ENCODE peak calls at places on chromosomes 3 and 15, in eight cellular contexts. N is foreskin fibroblast; O is psoas muscle; T is heart left ventricle; V is CD8-positive, alpha-beta T cell; W is HFF-Myc; H is heart right ventricle; R is GM06990. E is an unnamed sample.

GRCh38 chr3:88963003-88963402 is 144.4 kb upstream of the EPHA3 start:
- DNase-seq in N (no peak), O (no peak), T (no peak), V (no peak), W (no peak), H (peak), R (no peak), E (no peak)

GRCh38 chr3:12948891-12949711 is 107.7 kb upstream of the RPL32 start:
- DNase-seq in N (peak), O (no peak), T (no peak), V (no peak), W (no peak), H (no peak), R (no peak), E (no peak)

GRCh38 chr3:39189150-39189510 is 3.3 kb downstream of the XIRP1 start:
- DNase-seq in N (no peak), O (no peak), T (no peak), V (no peak), W (no peak), H (peak), R (no peak), E (no peak)

GRCh38 chr15:49815937-49816336 is 195.1 kb downstream of the DTWD1 start:
- DNase-seq in N (peak), O (no peak), T (peak), V (no peak), W (peak), H (no peak), R (no peak), E (no peak)

GRCh38 chr3:5787863-5788488 is 600.5 kb downstream of the EDEM1 start:
- DNase-seq in N (no peak), O (no peak), T (no peak), V (no peak), W (no peak), H (peak), R (no peak), E (no peak)

GRCh38 chr3:111282024-111282423 is 210.4 kb downstream of the NECTIN3 start:
- DNase-seq in N (no peak), O (no peak), T (no peak), V (no peak), W (no peak), H (no peak), R (no peak), E (no peak)

GRCh38 chr3:160755776-160756304 is at the start of gene PPM1L:
- DNase-seq in N (no peak), O (peak), T (peak), V (peak), W (no peak), H (peak), R (no peak), E (peak)

GRCh38 chr3:16090013-16090412 is 84.5 kb upstream of the GALNT15 start:
- DNase-seq in N (peak), O (no peak), T (no peak), V (no peak), W (peak), H (no peak), R (no peak), E (no peak)

GRCh38 chr3:42493126-42493797 is 9.2 kb upstream of the VIPR1 start:
- DNase-seq in N (no peak), O (no peak), T (no peak), V (no peak), W (no peak), H (no peak), R (no peak), E (no peak)

GRCh38 chr3:141399200-141399599 is 30.9 kb downstream of the ZBTB38 start:
- DNase-seq in N (no peak), O (no peak), T (no peak), V (no peak), W (no peak), H (no peak), R (no peak), E (no peak)

GRCh38 chr3:19485267-19485666 is 337.0 kb downstream of the KCNH8 start:
- DNase-seq in N (no peak), O (no peak), T (no peak), V (no peak), W (no peak), H (no peak), R (no peak), E (no peak)

GRCh38 chr15:84929795-84930371 is 45.4 kb downstream of the SLC28A1 start:
- DNase-seq in N (no peak), O (no peak), T (no peak), V (no peak), W (no peak), H (no peak), R (no peak), E (peak)

DNA sequence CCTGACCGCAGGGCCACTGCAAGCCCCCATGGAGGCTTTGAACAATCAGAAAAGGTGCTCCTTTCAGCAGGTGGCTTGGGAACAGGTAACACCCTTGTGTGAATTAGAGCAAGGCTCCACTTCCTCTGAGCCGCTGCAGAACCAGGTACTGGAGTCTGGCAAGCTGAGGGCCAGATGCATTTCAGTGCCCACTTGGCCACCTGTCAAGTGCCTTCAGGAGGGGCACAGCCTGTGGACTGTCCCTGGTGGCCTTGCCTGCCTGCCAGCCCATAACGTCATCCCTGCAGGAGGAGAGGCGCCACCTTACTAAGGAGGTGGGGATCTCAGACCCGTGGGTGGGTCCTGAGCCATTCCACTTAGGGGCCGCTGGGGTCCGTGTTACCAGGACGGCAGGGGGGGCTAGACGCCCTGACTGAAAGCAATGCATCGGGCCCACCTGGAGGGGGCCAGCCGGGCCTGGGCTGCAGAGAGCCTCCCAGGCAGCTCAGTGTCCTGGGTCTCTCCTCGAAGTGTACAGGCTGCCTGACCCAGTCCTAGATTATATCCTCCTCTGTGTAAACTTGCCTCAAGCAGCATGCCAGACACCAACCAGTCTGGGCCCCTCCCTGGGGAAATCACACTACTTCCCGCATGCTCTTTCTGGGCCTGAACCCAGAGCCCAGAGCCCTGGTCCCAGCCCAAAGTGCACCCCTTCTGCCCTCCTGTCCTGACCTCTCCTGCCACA is 16.1 kb downstream of the SPTBN5 start:
- DNase-seq in N (no peak), O (no peak), T (no peak), V (no peak), W (no peak), H (no peak), R (no peak), E (no peak)
- TF ChIP-seq CTCF in N (no peak), O (no peak), T (no peak), V (no peak), W (no peak), H (no peak), R (no peak), E (no peak)

GRCh38 chr3:124811441-124811840 is 75.7 kb downstream of the ITGB5 start:
- DNase-seq in N (peak), O (no peak), T (no peak), V (no peak), W (no peak), H (peak), R (no peak), E (no peak)

GRCh38 chr3:124810970-124811369 is 76.2 kb downstream of the ITGB5 start:
- DNase-seq in N (no peak), O (no peak), T (no peak), V (no peak), W (no peak), H (no peak), R (no peak), E (no peak)

GRCh38 chr3:124813541-124813940 is 73.6 kb downstream of the ITGB5 start:
- DNase-seq in N (no peak), O (no peak), T (no peak), V (no peak), W (no peak), H (no peak), R (no peak), E (no peak)

GRCh38 chr3:124814620-124815421 is 72.3 kb downstream of the ITGB5 start:
- DNase-seq in N (no peak), O (no peak), T (no peak), V (no peak), W (no peak), H (no peak), R (no peak), E (peak)

GRCh38 chr3:124812291-124813265 is 74.6 kb downstream of the ITGB5 start:
- DNase-seq in N (peak), O (peak), T (peak), V (no peak), W (peak), H (peak), R (no peak), E (peak)
- H3K4me3 ChIP-seq in N (no peak), O (peak), T (no peak), V (no peak), W (no peak), H (no peak), R (no peak), E (no peak)

GRCh38 chr3:139353920-139354556 is 10.2 kb downstream of the MRPS22 start:
- DNase-seq in N (peak), O (no peak), T (no peak), V (no peak), W (peak), H (no peak), R (no peak), E (peak)
- TF ChIP-seq CTCF in N (peak), O (peak), T (peak), V (no peak), W (peak), H (peak), R (peak), E (peak)

GRCh38 chr15:63054985-63055384 is 12.4 kb downstream of the TPM1 start:
- DNase-seq in N (no peak), O (no peak), T (no peak), V (no peak), W (no peak), H (no peak), R (no peak), E (no peak)

GRCh38 chr15:63056843-63057242 is 14.3 kb downstream of the TPM1 start:
- DNase-seq in N (no peak), O (peak), T (peak), V (no peak), W (no peak), H (no peak), R (no peak), E (no peak)

GRCh38 chr15:63052128-63052826 is 9.7 kb downstream of the TPM1 start:
- DNase-seq in N (no peak), O (no peak), T (no peak), V (no peak), W (no peak), H (no peak), R (no peak), E (no peak)

GRCh38 chr15:63052961-63053698 is 10.6 kb downstream of the TPM1 start:
- DNase-seq in N (peak), O (peak), T (peak), V (no peak), W (no peak), H (peak), R (no peak), E (no peak)

DNA sequence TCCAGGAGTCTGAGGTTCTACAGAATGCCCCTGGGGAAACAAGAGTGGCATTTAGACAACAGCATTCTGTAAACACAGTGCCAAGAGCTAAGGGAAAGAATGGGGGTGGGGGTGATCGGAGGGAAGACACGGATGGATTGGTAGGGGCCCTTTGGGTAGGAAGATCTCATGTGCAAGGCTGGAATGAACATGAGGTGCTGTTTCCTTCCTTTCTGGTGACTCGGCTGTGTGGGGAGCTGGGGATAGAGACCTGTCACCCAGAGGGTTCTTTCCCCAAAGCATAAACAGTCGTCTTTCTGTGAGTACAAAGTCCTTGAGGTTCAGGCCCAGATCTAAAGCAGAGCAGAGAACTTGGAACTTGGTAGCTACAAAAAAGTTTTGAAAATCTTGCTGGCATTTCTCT is 11.7 kb downstream of the TPM1 start:
- DNase-seq in N (no peak), O (no peak), T (no peak), V (no peak), W (no peak), H (no peak), R (no peak), E (no peak)
- H3K4me3 ChIP-seq in N (no peak), O (no peak), T (no peak), V (no peak), W (no peak), H (no peak), R (no peak), E (no peak)

DNA sequence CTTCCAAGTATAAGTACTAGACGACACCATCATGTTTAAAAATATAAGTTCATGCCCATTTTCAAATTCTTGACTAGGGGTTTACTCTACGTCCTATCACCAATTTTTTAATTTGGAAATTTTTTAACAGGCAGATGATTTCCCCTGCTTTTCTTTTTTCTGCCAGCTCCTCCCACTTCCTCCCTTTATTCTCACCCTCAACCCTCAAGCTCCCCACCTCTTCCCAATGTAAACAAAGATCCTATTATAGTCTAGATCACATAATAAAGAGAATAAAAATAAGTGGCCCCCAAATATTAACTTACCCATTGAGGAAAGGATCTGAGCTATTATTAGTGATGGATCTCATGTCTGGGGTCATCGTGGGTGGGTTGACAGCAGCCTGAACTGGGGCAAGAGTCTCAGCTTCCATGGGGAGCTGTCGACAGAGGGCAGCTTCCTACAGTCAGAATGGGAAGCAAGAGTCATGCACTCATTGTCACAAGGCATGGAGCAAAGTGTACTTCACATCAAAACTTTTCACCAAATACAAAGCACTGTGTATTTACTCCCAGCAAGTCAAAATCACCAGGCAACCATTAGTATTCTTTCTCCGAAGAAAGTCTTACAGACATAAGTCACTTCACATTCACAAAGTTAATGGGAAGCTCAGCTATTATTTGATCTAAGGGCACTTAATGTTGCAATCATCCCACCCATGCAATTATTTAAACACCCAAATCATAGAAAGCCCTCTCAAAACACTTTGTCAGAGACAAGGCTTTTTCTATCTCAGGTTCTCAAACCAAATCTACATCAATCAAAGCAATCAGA is 53.2 kb downstream of the TM4SF4 start:
- DNase-seq in N (no peak), O (no peak), T (no peak), V (no peak), W (no peak), H (peak), R (no peak), E (no peak)
- TF ChIP-seq CTCF in N (peak), O (peak), T (peak), V (no peak), W (peak), H (peak), R (no peak), E (no peak)

E was measured in mucosa of descending colon.